ENCODE peak calls at places on chromosomes 2 and 18, in four cellular contexts. A is mesendoderm, L is H9, B is H1. T is an unnamed sample.

GRCh38 chr2:122206101-122206500 is 450.6 kb downstream of the TSN start:
- DNase-seq in A (no peak), L (no peak), B (no peak), T (no peak)

GRCh38 chr2:160836755-160837154 is 323.5 kb upstream of the TANK start:
- DNase-seq in A (peak; percentile 84), L (no peak), B (no peak), T (peak; percentile 96)

GRCh38 chr2:11573418-11574175 is 39.8 kb downstream of the GREB1 start:
- DNase-seq in A (no peak), L (no peak), B (no peak), T (peak; percentile 58)

GRCh38 chr2:215002500-215002899 is 135.9 kb downstream of the ABCA12 start:
- DNase-seq in A (peak; percentile 52), L (no peak), B (no peak), T (peak; percentile 46)

GRCh38 chr2:232988444-232988843 is 24.6 kb downstream of the NGEF start:
- DNase-seq in A (peak; percentile 89), L (no peak), B (peak; percentile 44), T (peak; percentile 97)

GRCh38 chr2:217711236-217711635 is 291.6 kb downstream of the TNS1 start:
- DNase-seq in A (no peak), L (no peak), B (no peak), T (peak; percentile 92)

GRCh38 chr2:167689444-167689843 is 558.0 kb downstream of the STK39 start:
- DNase-seq in A (peak; percentile 94), L (peak; percentile 55), B (peak; percentile 39), T (no peak)

GRCh38 chr2:231541605-231542509 is 11.6 kb upstream of the NMUR1 start:
- DNase-seq in A (peak; percentile 81), L (peak; percentile 82), B (no peak), T (no peak)

GRCh38 chr18:25561923-25562322 is 210.0 kb upstream of the ZNF521 start:
- DNase-seq in A (peak; percentile 44), L (no peak), B (no peak), T (peak; percentile 33)

GRCh38 chr18:78683191-78684010 is 296.2 kb upstream of the SALL3 start:
- DNase-seq in A (no peak), L (no peak), B (no peak), T (no peak)

GRCh38 chr2:196244966-196245365 is 73.6 kb upstream of the STK17B start:
- DNase-seq in A (no peak), L (no peak), B (no peak), T (peak; percentile 60)

GRCh38 chr2:26612522-26613240 is 28.5 kb downstream of the CIB4 start:
- DNase-seq in A (no peak), L (no peak), B (no peak), T (no peak)

GRCh38 chr18:49850636-49851035 is 37.3 kb upstream of the ACAA2 start:
- DNase-seq in A (no peak), L (no peak), B (no peak), T (no peak)

GRCh38 chr2:42105330-42106256 is 57.8 kb downstream of the PKDCC start:
- DNase-seq in A (no peak), L (no peak), B (no peak), T (no peak)

GRCh38 chr18:47930086-47930843 is at the start of gene SMAD2:
- DNase-seq in A (peak; percentile 97), L (peak; percentile 92), B (peak; percentile 77), T (peak; percentile 35)

GRCh38 chr2:1527153-1527992 is 114.1 kb downstream of the TPO start:
- DNase-seq in A (no peak), L (no peak), B (no peak), T (no peak)

GRCh38 chr18:23824235-23824634 is 135.0 kb downstream of the LAMA3 start:
- DNase-seq in A (peak; percentile 53), L (no peak), B (no peak), T (peak; percentile 16)

GRCh38 chr2:33129261-33129660 is 182.5 kb downstream of the LTBP1 start:
- DNase-seq in A (no peak), L (no peak), B (no peak), T (no peak)

GRCh38 chr2:206198677-206199076 is 39.0 kb downstream of the EEF1B2 start:
- DNase-seq in A (no peak), L (no peak), B (no peak), T (peak; percentile 28)

GRCh38 chr2:201795608-201796477 is 10.5 kb upstream of the CDK15 start:
- DNase-seq in A (peak; percentile 68), L (peak; percentile 48), B (no peak), T (peak; percentile 71)

GRCh38 chr2:32058130-32058529 is 5.2 kb upstream of the SPAST start:
- DNase-seq in A (no peak), L (no peak), B (no peak), T (peak; percentile 67)

GRCh38 chr2:141020346-141020745 is 1110.5 kb downstream of the LRP1B start:
- DNase-seq in A (no peak), L (no peak), B (no peak), T (no peak)

GRCh38 chr2:138823651-138824050 is 43.5 kb upstream of the NXPH2 start:
- DNase-seq in A (peak; percentile 34), L (peak; percentile 62), B (no peak), T (no peak)

GRCh38 chr2:121044412-121044811 is 240.6 kb downstream of the TFCP2L1 start:
- DNase-seq in A (peak; percentile 34), L (peak; percentile 57), B (no peak), T (no peak)

GRCh38 chr2:101341421-101341820 is 32.9 kb upstream of the RNF149 start:
- DNase-seq in A (peak; percentile 26), L (peak; percentile 74), B (no peak), T (no peak)

GRCh38 chr2:77008925-77009706 is 513.1 kb downstream of the LRRTM4 start:
- DNase-seq in A (peak; percentile 42), L (no peak), B (no peak), T (peak; percentile 5)

GRCh38 chr2:222671259-222672067 is at the start of gene MOGAT1:
- DNase-seq in A (peak; percentile 83), L (peak; percentile 84), B (peak; percentile 36), T (no peak)

GRCh38 chr18:3526421-3527354 is 76.7 kb downstream of the TGIF1 start:
- DNase-seq in A (peak; percentile 84), L (no peak), B (no peak), T (peak; percentile 85)

GRCh38 chr2:57906152-57906732 is 140.4 kb upstream of the VRK2 start:
- DNase-seq in A (peak; percentile 58), L (no peak), B (no peak), T (peak; percentile 69)

GRCh38 chr2:113973856-113974255 is 84.0 kb downstream of the ACTR3 start:
- DNase-seq in A (no peak), L (no peak), B (no peak), T (no peak)

GRCh38 chr2:153477096-153477555 is 1.4 kb downstream of the RPRM start:
- DNase-seq in A (peak; percentile 76), L (peak; percentile 67), B (peak; percentile 58), T (no peak)

GRCh38 chr2:230824406-230824978 is 40.2 kb upstream of the ITM2C start:
- DNase-seq in A (peak; percentile 92), L (peak; percentile 82), B (peak; percentile 60), T (peak; percentile 81)

GRCh38 chr2:96205888-96206287 is 2.7 kb downstream of the STARD7 start:
- DNase-seq in A (no peak), L (no peak), B (no peak), T (peak; percentile 78)

GRCh38 chr2:236749346-236749745 is 179.7 kb downstream of the ACKR3 start:
- DNase-seq in A (no peak), L (no peak), B (no peak), T (peak; percentile 46)

GRCh38 chr2:224038049-224038829 is 847 bp downstream of the SERPINE2 start:
- DNase-seq in A (peak; percentile 74), L (peak; percentile 63), B (no peak), T (peak; percentile 13)

GRCh38 chr18:48897531-48897930 is 53.2 kb downstream of the SMAD7 start:
- DNase-seq in A (no peak), L (no peak), B (no peak), T (peak; percentile 42)

GRCh38 chr18:68721681-68722583 is 7.0 kb upstream of the TMX3 start:
- DNase-seq in A (no peak), L (no peak), B (no peak), T (no peak)

DNA sequence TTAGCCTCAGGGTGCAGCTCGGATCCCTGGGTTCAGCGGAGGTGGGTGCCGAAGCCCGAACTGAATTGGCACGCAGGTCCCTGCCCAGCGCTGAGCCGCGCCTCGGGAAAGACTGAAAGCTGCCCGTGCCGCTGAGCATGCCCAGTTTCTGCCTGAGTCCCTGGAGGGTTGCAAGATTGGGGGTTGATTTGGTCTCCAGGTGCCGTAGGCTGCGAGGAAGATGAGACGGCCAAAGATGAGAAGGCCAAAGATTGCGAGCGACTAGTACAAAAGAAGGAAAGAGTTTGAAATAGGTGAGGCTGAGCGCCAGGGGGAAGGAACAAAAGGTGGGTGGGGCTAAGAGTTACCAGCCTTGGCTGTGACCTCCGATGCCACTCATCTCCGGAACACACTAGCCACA is 852 bp upstream of the KCNH7 start:
- DNase-seq in A (no peak), L (peak; percentile 33), B (no peak), T (no peak)
- H3K56ac ChIP-seq in A (peak overlapping the region; percentile 34), L (no peak overlapping the region), B (peak overlapping the region; percentile 5), T (no peak overlapping the region)

GRCh38 chr18:36889742-36890141 is 60.8 kb downstream of the KIAA1328 start:
- DNase-seq in A (no peak), L (no peak), B (no peak), T (no peak)

GRCh38 chr18:36889316-36889715 is 60.4 kb downstream of the KIAA1328 start:
- DNase-seq in A (no peak), L (no peak), B (no peak), T (peak; percentile 55)

GRCh38 chr18:36888778-36889177 is 59.9 kb downstream of the KIAA1328 start:
- DNase-seq in A (no peak), L (no peak), B (no peak), T (no peak)

GRCh38 chr18:36887055-36887570 is 58.2 kb downstream of the KIAA1328 start:
- DNase-seq in A (no peak), L (no peak), B (no peak), T (no peak)

DNA sequence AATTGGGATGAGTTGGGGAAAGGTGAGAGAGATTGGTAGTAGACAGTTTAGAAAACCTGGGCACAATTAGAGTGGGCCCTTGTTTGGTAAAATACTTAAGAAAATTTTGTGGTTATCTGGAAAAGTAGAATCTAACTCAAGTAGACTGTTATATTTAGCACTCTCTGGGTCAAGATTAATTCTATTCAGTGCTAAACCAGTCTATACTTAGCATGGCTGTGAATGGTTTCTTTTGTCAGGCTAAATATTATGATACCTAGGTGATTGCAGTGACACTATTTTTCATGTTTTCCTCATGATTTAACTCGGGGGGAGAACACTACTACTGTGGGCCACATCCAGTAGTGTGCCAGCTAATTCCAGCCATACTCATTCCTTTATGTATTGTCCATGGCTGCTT is 58.9 kb downstream of the KIAA1328 start:
- DNase-seq in A (no peak), L (no peak), B (no peak), T (no peak)
- H3K56ac ChIP-seq in A (no peak overlapping the region), L (no peak overlapping the region), B (no peak overlapping the region), T (no peak overlapping the region)

GRCh38 chr2:129436809-129437208 is 542.7 kb upstream of the RAB6C start:
- DNase-seq in A (no peak), L (no peak), B (no peak), T (no peak)

GRCh38 chr2:129441610-129442009 is 537.9 kb upstream of the RAB6C start:
- DNase-seq in A (no peak), L (no peak), B (no peak), T (no peak)

GRCh38 chr2:129439686-129440302 is 539.7 kb upstream of the RAB6C start:
- DNase-seq in A (no peak), L (no peak), B (no peak), T (no peak)

GRCh38 chr2:129437775-129438174 is 541.7 kb upstream of the RAB6C start:
- DNase-seq in A (no peak), L (no peak), B (no peak), T (no peak)

GRCh38 chr2:129438501-129439057 is 540.9 kb upstream of the RAB6C start:
- DNase-seq in A (no peak), L (no peak), B (no peak), T (no peak)
- H3K56ac ChIP-seq in A (no peak overlapping the region), L (no peak overlapping the region), B (no peak overlapping the region), T (no peak overlapping the region)

GRCh38 chr2:218999021-218999880 is 6.0 kb upstream of the CRYBA2 start:
- DNase-seq in A (peak; percentile 97), L (no peak), B (no peak), T (no peak)
- H3K56ac ChIP-seq in A (peak overlapping the region; percentile 90), L (no peak overlapping the region), B (no peak overlapping the region), T (no peak overlapping the region)